ENCODE peak calls at places on chromosomes 12 and 14, in nine cellular contexts. L is sciatic nerve; E is NCI-H345; R is activated CD8-positive, alpha-beta memory T cell treated with anti-CD3 and anti-CD28 coated beads, Interleukin-2, amount 50 U/mL, for 48 hours; Z is ureter; J is T follicular helper cell; C is activated naive CD4-positive, alpha-beta T cell treated with anti-CD3 and anti-CD28 coated beads for 36 hours; M is spleen; B is AG09309. V is an unnamed sample.

GRCh38 chr12:117836999-117837736 is 131.6 kb downstream of the KSR2 start:
- DNase-seq in L (peak; percentile 90), E (peak; percentile 70), R (peak; percentile 95), Z (peak; percentile 82), J (peak; percentile 54), C (peak; percentile 89), M (peak; percentile 87), B (peak; percentile 43), V (peak; percentile 66)

GRCh38 chr12:90062799-90063198 is 354.2 kb upstream of the ATP2B1 start:
- DNase-seq in L (no peak), E (no peak), R (no peak), Z (no peak), J (no peak), C (no peak), M (no peak), B (no peak), V (no peak)

GRCh38 chr12:115794659-115795081 is 482.8 kb downstream of the MED13L start:
- DNase-seq in L (no peak), E (peak; percentile 46), R (no peak), Z (no peak), J (no peak), C (no peak), M (no peak), B (no peak), V (no peak)

GRCh38 chr12:53596920-53597363 is 29.2 kb downstream of the ATF7 start:
- DNase-seq in L (no peak), E (no peak), R (no peak), Z (no peak), J (no peak), C (no peak), M (no peak), B (peak; percentile 18), V (no peak)

GRCh38 chr12:87816186-87816585 is 213.0 kb downstream of the C12orf50 start:
- DNase-seq in L (no peak), E (no peak), R (no peak), Z (no peak), J (no peak), C (no peak), M (no peak), B (no peak), V (no peak)

GRCh38 chr12:76144253-76144564 is 59.7 kb upstream of the NAP1L1 start:
- DNase-seq in L (no peak), E (peak; percentile 19), R (no peak), Z (no peak), J (peak; percentile 9), C (peak; percentile 20), M (no peak), B (no peak), V (no peak)

GRCh38 chr12:116015525-116015924 is 262.0 kb downstream of the MED13L start:
- DNase-seq in L (no peak), E (peak; percentile 22), R (no peak), Z (no peak), J (no peak), C (no peak), M (no peak), B (no peak), V (no peak)

GRCh38 chr12:74245458-74245857 is 292.2 kb upstream of the ATXN7L3B start:
- DNase-seq in L (no peak), E (no peak), R (no peak), Z (no peak), J (no peak), C (no peak), M (no peak), B (no peak), V (no peak)

GRCh38 chr14:22854963-22855724 is 16.4 kb upstream of the LRP10 start:
- DNase-seq in L (no peak), E (no peak), R (no peak), Z (no peak), J (no peak), C (peak; percentile 44), M (no peak), B (no peak), V (no peak)

GRCh38 chr12:57152408-57153038 is 5.1 kb upstream of the LRP1-AS start:
- DNase-seq in L (peak; percentile 78), E (no peak), R (no peak), Z (no peak), J (no peak), C (no peak), M (no peak), B (no peak), V (no peak)

GRCh38 chr14:101683365-101683764 is 78.1 kb upstream of the PPP2R5C start:
- DNase-seq in L (no peak), E (no peak), R (no peak), Z (no peak), J (no peak), C (no peak), M (no peak), B (no peak), V (no peak)

GRCh38 chr14:98932436-98933325 is 339.3 kb downstream of the BCL11B start:
- DNase-seq in L (peak; percentile 22), E (no peak), R (no peak), Z (no peak), J (no peak), C (peak; percentile 20), M (peak; percentile 28), B (no peak), V (no peak)

GRCh38 chr14:71113376-71113775 is 206.1 kb downstream of the PCNX1 start:
- DNase-seq in L (no peak), E (no peak), R (no peak), Z (no peak), J (no peak), C (no peak), M (no peak), B (no peak), V (no peak)

GRCh38 chr12:39116877-39117276 is 211.5 kb upstream of the CPNE8 start:
- DNase-seq in L (no peak), E (peak; percentile 68), R (no peak), Z (no peak), J (no peak), C (no peak), M (no peak), B (no peak), V (no peak)

V was measured in lung.